ENCODE peak calls at places on chromosomes 2 and 18, in eight cellular contexts. L is gastrocnemius medialis, J is cardiac muscle cell, V is mesendoderm, F is AG04450, O is GM23248, N is heart right ventricle, S is body of pancreas. H is an unnamed sample.

GRCh38 chr2:95060446-95061118 is 35.1 kb downstream of the MAL start:
- DNase-seq in F (no peak), O (no peak), V (no peak), N (no peak), L (no peak), S (no peak), J (no peak), H (peak)

GRCh38 chr2:219676586-219676985 is 49.2 kb downstream of the SLC4A3 start:
- DNase-seq in N (no peak), S (no peak), J (no peak), O (no peak), F (no peak), V (no peak), L (no peak), H (no peak)

GRCh38 chr2:135829420-135829983 is 7.5 kb downstream of the LCT start:
- DNase-seq in N (no peak), S (no peak), F (no peak), L (no peak), V (no peak), O (no peak), J (no peak), H (no peak)

GRCh38 chr18:75638597-75639467 is 211.3 kb upstream of the SMIM21 start:
- DNase-seq in F (peak), S (no peak), O (peak), V (peak), N (peak), J (peak), L (no peak), H (peak)

GRCh38 chr2:217866457-217866856 is 136.3 kb downstream of the TNS1 start:
- DNase-seq in J (peak), S (no peak), V (no peak), L (peak), N (no peak), F (no peak), O (no peak), H (no peak)

GRCh38 chr2:10498525-10499274 is 50.6 kb upstream of the ODC1 start:
- DNase-seq in J (no peak), F (no peak), O (no peak), L (no peak), N (no peak), V (no peak), S (no peak), H (no peak)

GRCh38 chr2:112276954-112277353 is 1.6 kb downstream of the ZC3H6 start:
- DNase-seq in V (no peak), O (no peak), F (no peak), N (no peak), L (no peak), S (no peak), J (no peak), H (no peak)

GRCh38 chr2:10527585-10527984 is 79.5 kb upstream of the ODC1 start:
- DNase-seq in J (no peak), L (no peak), F (no peak), O (no peak), V (no peak), N (no peak), S (no peak), H (no peak)

GRCh38 chr18:58887613-58887963 is 22.9 kb downstream of the ZNF532 start:
- DNase-seq in S (peak), L (peak), O (no peak), J (no peak), V (no peak), F (no peak), N (peak), H (peak)

GRCh38 chr2:101114268-101114783 is 36.9 kb downstream of the TBC1D8 start:
- DNase-seq in V (no peak), J (no peak), O (no peak), N (no peak), F (no peak), S (peak), L (no peak), H (no peak)
- H3K4me3 ChIP-seq in V (no peak), J (no peak), O (no peak), N (no peak), F (no peak), S (no peak), L (peak), H (no peak)

GRCh38 chr2:163690896-163691295 is 44.9 kb downstream of the FIGN start:
- DNase-seq in J (no peak), L (no peak), N (no peak), O (no peak), V (no peak), S (no peak), F (no peak), H (no peak)

GRCh38 chr2:163692611-163693482 is 43.0 kb downstream of the FIGN start:
- DNase-seq in J (no peak), L (no peak), V (peak), S (no peak), O (peak), N (no peak), F (peak), H (peak)

GRCh38 chr2:163697429-163697828 is 38.4 kb downstream of the FIGN start:
- DNase-seq in O (no peak), V (peak), S (no peak), F (no peak), J (no peak), N (no peak), L (no peak), H (no peak)

GRCh38 chr2:163692081-163692480 is 43.7 kb downstream of the FIGN start:
- DNase-seq in V (no peak), F (no peak), S (no peak), O (peak), J (no peak), N (no peak), L (no peak), H (no peak)

GRCh38 chr2:163693484-163693883 is 42.3 kb downstream of the FIGN start:
- DNase-seq in J (no peak), F (no peak), L (no peak), S (no peak), O (no peak), N (no peak), V (no peak), H (no peak)
- H3K27ac ChIP-seq in J (peak), F (no peak), L (no peak), S (no peak), O (no peak), N (peak), V (no peak), H (no peak)

GRCh38 chr2:106339608-106340007 is 128.6 kb downstream of the RGPD3 start:
- DNase-seq in N (no peak), J (no peak), O (no peak), L (no peak), F (no peak), V (no peak), S (no peak), H (no peak)
- H3K4me3 ChIP-seq in N (no peak), J (no peak), O (no peak), L (no peak), F (no peak), V (no peak), S (no peak), H (no peak)

DNA sequence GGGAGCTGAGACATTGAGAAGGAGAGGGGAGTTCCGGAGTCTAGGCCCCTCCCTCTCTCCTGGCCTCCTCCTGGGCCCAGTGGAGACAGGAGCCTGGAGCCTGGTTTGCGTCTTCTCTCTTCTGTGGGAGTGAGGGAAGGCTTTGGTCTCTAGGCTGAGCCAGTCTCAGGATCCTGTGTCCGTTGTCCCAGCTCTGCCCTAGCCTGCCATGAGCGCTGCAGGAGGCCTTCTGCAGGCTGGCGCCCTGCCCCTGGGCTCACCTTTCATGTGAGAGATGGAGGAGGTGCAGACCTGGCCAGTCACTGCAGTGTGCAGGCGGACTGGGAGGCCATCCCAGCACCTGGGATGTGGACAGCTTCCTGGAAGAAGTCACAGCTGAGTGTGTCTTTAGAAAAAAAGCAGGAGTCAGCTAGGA is 8.7 kb downstream of the IMPA2 start:
- DNase-seq in F (no peak), S (peak), V (peak), O (no peak), L (peak), J (peak), N (no peak), H (no peak)
- H3K27ac ChIP-seq in F (no peak), S (peak), V (no peak), O (no peak), L (peak), J (no peak), N (peak), H (no peak)

GRCh38 chr18:34225218-34225553 is 473 bp upstream of the NOL4 start:
- DNase-seq in L (no peak), V (no peak), S (no peak), F (no peak), N (no peak), J (no peak), O (no peak), H (no peak)

GRCh38 chr18:34222396-34223163 is 2.1 kb downstream of the NOL4 start:
- DNase-seq in F (no peak), N (peak), L (no peak), V (peak), S (peak), J (peak), O (peak), H (no peak)

GRCh38 chr18:34223893-34224422 is 755 bp downstream of the NOL4 start:
- DNase-seq in N (no peak), J (no peak), S (no peak), F (no peak), O (peak), V (no peak), L (no peak), H (no peak)

GRCh38 chr18:34223164-34223892 is 1.4 kb downstream of the NOL4 start:
- DNase-seq in J (peak), L (no peak), V (peak), F (no peak), N (no peak), O (peak), S (peak), H (no peak)

GRCh38 chr18:34224423-34225217 is at the start of gene NOL4:
- DNase-seq in L (no peak), J (peak), F (no peak), O (peak), V (peak), N (peak), S (peak), H (peak)
- H3K4me3 ChIP-seq in L (peak), J (peak), F (peak), O (peak), V (peak), N (peak), S (no peak), H (peak)

GRCh38 chr2:163987175-163987574 is 251.4 kb upstream of the FIGN start:
- DNase-seq in V (no peak), L (no peak), S (no peak), N (no peak), J (no peak), F (no peak), O (no peak), H (no peak)
- H3K27ac ChIP-seq in V (no peak), L (no peak), S (no peak), N (no peak), J (no peak), F (no peak), O (no peak), H (no peak)

GRCh38 chr2:9008951-9009664 is 5.6 kb upstream of the MBOAT2 start:
- DNase-seq in S (no peak), F (no peak), J (no peak), L (no peak), N (no peak), V (no peak), O (peak), H (no peak)

GRCh38 chr2:9018534-9018933 is 15.1 kb upstream of the MBOAT2 start:
- DNase-seq in J (no peak), O (no peak), V (no peak), N (no peak), S (no peak), L (no peak), F (no peak), H (no peak)

GRCh38 chr2:9010866-9011265 is 7.4 kb upstream of the MBOAT2 start:
- DNase-seq in N (no peak), O (peak), J (no peak), L (no peak), S (no peak), V (no peak), F (peak), H (no peak)

GRCh38 chr2:9018109-9018508 is 14.6 kb upstream of the MBOAT2 start:
- DNase-seq in O (no peak), J (no peak), V (no peak), N (no peak), S (no peak), L (no peak), F (no peak), H (no peak)

GRCh38 chr2:9013403-9013802 is 9.9 kb upstream of the MBOAT2 start:
- DNase-seq in O (no peak), F (no peak), L (no peak), N (no peak), J (no peak), V (no peak), S (no peak), H (no peak)
- H3K4me3 ChIP-seq in O (no peak), F (no peak), L (no peak), N (no peak), J (no peak), V (no peak), S (no peak), H (no peak)

DNA sequence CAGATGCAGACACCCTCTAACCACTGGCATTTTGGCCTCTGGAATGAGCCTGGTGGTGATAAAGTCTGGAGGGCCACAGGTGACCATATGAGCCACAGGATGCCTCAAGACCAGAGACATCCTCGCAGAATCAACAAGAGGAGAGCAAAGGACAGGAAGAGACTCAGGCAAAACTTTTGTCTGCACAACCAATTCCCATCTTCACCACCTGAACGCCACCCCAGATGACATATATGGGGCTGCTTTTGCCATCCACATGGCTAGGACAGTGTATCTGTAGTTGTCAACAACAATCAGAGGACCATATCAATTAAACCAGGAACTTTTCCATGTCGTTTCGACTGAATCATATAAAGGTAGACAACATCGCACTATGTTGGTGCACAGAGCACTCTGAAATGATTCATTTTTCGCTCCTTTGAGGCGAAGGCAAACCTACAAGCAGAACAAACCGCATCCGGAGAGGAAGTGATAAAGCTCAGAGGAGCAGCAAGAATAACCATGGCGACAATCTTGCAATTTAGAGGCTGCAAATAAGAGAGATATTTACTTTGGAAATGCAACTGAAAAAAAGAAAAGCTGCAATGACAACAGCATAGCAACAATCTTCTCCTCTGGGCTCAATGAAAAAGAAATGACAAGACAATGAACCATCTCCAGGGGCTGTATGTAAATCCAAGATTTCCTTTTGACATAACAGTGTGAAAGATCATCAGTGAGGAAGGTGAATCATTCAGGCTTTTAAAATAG is 204.5 kb downstream of the ARL4C start:
- DNase-seq in V (peak), N (no peak), F (no peak), O (no peak), L (no peak), J (no peak), S (no peak), H (no peak)
- H3K27ac ChIP-seq in V (no peak), N (no peak), F (no peak), O (no peak), L (no peak), J (no peak), S (peak), H (peak)